ENCODE peak calls at places on chromosomes 2 and 18, in seven cellular contexts. F, M, G, E, D, X and C are unnamed samples.

GRCh38 chr18:74562775-74563174 is 28.5 kb downstream of the CNDP1 start:
- DNase-seq in F (no peak), M (no peak), G (no peak), X (no peak), D (no peak), E (no peak), C (no peak)

GRCh38 chr18:67553471-67553870 is 37.0 kb upstream of the DSEL start:
- DNase-seq in X (no peak), G (no peak), M (no peak), E (no peak), F (no peak), D (no peak), C (no peak)

GRCh38 chr2:39266139-39266805 is 22.5 kb upstream of the CDKL4 start:
- DNase-seq in E (peak; percentile 53), M (no peak), G (no peak), X (no peak), D (no peak), F (no peak), C (no peak)

GRCh38 chr2:43758738-43759137 is 15.1 kb upstream of the DYNC2LI1 start:
- DNase-seq in M (no peak), D (no peak), E (no peak), X (no peak), G (no peak), F (no peak), C (no peak)

GRCh38 chr2:188734688-188735087 is 239.5 kb upstream of the COL3A1 start:
- DNase-seq in D (no peak), G (no peak), F (no peak), E (no peak), X (no peak), M (no peak), C (no peak)

GRCh38 chr2:181977661-181978350 is 7.8 kb upstream of the PPP1R1C start:
- DNase-seq in F (no peak), X (no peak), E (no peak), G (no peak), M (no peak), D (no peak), C (no peak)

GRCh38 chr2:54574107-54574859 is 118.2 kb downstream of the SPTBN1 start:
- DNase-seq in D (no peak), F (peak; percentile 61), E (peak; percentile 86), G (no peak), X (peak; percentile 88), M (no peak), C (no peak)

GRCh38 chr2:97784953-97785352 is 71.6 kb downstream of the ZAP70 start:
- DNase-seq in E (no peak), G (no peak), X (no peak), M (no peak), F (no peak), D (no peak), C (no peak)

GRCh38 chr2:126930970-126931590 is 32.4 kb downstream of the TEX51 start:
- DNase-seq in G (no peak), E (no peak), M (peak; percentile 10), X (no peak), F (no peak), D (no peak), C (no peak)

GRCh38 chr2:231820786-231821303 is 34.6 kb downstream of the COPS7B start:
- DNase-seq in F (no peak), G (no peak), X (no peak), D (no peak), E (no peak), M (no peak), C (no peak)

GRCh38 chr2:152322222-152322621 is 12.8 kb upstream of the FMNL2 start:
- DNase-seq in M (no peak), D (no peak), F (no peak), G (no peak), X (no peak), E (no peak), C (no peak)

GRCh38 chr2:158618859-158619490 is 162.2 kb downstream of the PKP4 start:
- DNase-seq in G (no peak), M (no peak), D (no peak), F (no peak), E (no peak), X (peak; percentile 32), C (no peak)

GRCh38 chr2:128363991-128364390 is 45.3 kb upstream of the HS6ST1 start:
- DNase-seq in D (peak; percentile 64), E (no peak), G (no peak), M (no peak), F (no peak), X (no peak), C (no peak)

GRCh38 chr2:205929445-205930027 is 156.4 kb downstream of the INO80D start:
- DNase-seq in D (no peak), G (no peak), X (peak; percentile 74), M (no peak), F (no peak), E (no peak), C (no peak)
- TF ChIP-seq JUND in D (no peak), G (no peak), X (no peak), M (no peak), F (no peak), E (no peak), C (no peak)

GRCh38 chr2:66434679-66435548 is at the start of gene MEIS1:
- DNase-seq in G (no peak), F (peak; percentile 76), D (peak; percentile 88), X (peak; percentile 91), M (peak; percentile 78), E (no peak), C (peak; percentile 93)
- TF ChIP-seq JUND in G (no peak), F (peak; percentile 91), D (no peak), X (no peak), M (peak; percentile 69), E (peak; percentile 44), C (no peak)

GRCh38 chr18:48138660-48139426 is 208.4 kb upstream of the SMAD2 start:
- DNase-seq in G (no peak), E (no peak), F (no peak), M (no peak), D (no peak), X (no peak), C (no peak)

GRCh38 chr18:48137354-48138208 is 207.1 kb upstream of the SMAD2 start:
- DNase-seq in F (no peak), X (no peak), G (no peak), D (no peak), E (no peak), M (no peak), C (no peak)

GRCh38 chr18:48138211-48138610 is 207.8 kb upstream of the SMAD2 start:
- DNase-seq in M (no peak), E (no peak), X (no peak), G (no peak), D (no peak), F (no peak), C (no peak)

GRCh38 chr18:48140738-48141137 is 210.3 kb upstream of the SMAD2 start:
- DNase-seq in F (no peak), X (no peak), D (no peak), G (no peak), E (no peak), M (no peak), C (no peak)

GRCh38 chr18:48139427-48140347 is 209.2 kb upstream of the SMAD2 start:
- DNase-seq in M (no peak), F (no peak), X (no peak), D (peak; percentile 82), E (no peak), G (no peak), C (peak; percentile 24)
- TF ChIP-seq JUND in M (no peak), F (no peak), X (no peak), D (no peak), E (no peak), G (no peak), C (no peak)

DNA sequence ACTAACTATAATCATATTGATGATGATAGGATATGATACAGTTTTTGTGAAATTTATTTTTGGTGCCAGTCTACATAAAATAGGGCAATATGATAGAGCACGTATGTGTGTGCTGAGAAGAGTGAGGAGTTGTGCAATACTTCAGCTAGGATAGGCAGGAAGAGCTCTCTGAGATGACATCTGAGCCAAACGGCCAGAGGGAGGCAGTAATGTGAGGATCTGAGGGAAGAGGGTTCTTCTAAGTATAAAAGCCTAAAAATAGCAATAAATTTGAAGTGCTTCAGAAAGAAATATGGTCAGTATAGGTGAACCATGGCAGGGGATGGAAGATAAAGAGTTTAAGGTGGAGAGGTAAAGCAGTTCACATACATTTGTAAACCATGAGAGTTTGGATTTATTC is 102.5 kb downstream of the OLA1 start:
- DNase-seq in D (no peak), E (no peak), X (peak; percentile 25), M (no peak), G (no peak), F (no peak), C (no peak)
- TF ChIP-seq JUND in D (no peak), E (no peak), X (no peak), M (no peak), G (no peak), F (no peak), C (no peak)

DNA sequence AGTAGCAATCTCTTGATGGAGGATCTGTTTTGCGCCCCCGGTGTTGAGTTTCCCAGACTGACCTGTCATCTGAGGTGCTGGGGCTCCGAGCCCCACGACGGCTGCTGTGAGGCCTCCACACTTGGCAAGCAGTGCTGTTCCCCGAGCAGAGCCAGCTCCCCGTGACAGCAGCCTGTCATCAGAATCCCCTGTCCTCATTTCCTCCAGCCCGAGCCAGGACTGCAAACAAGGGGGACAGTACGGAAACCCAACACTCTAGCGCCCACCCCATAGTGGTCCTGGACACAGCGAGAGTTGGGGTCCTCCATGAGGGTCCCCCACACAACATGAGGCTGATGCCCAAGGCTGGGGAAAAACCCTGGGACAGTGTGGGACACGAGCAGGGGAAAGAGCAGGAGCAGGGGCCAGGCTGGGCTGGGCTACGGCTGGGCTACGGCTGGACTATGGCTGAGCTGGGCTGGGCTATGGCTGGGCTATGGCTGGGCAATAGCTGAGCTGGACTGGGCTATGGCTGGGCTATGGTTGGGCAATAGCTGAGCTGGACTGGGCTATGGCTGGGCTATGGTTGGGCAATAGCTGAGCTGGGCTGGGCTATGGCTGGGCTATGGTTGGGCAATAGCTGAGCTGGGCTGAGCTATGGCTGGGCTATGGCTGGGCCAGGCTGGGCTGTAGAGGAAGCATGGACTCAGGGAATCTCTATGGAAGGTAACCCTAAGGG is 1.5 kb upstream of the KLHL30 start:
- DNase-seq in X (peak; percentile 41), F (no peak), M (no peak), G (no peak), E (no peak), D (no peak), C (no peak)
- TF ChIP-seq JUND in X (peak; percentile 70), F (no peak), M (no peak), G (no peak), E (no peak), D (no peak), C (no peak)

DNA sequence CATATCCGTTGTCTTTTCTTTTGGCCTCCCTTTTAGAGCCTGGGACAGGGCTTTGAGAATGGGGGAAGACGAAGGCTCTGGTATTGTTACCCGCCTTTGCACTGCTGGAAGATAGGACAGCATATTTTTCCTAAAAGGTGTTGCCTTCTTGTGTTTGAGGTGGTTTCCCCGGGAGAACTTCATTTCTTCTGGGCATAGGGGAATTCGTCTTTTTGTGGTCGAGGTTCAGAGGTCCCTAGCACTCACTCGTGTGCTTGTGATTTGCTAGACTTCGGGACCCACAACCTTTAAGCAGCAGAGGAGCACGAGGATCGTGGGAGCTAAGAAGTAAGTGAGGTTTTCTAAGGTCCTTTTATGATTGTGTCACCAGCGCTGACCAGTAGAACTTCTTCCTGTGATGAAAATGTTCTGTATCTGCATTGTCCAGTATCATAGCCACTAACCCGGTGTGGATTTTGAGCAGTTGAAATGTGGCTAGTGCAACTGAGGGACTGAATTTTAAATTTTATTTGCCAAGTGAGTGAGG is 611 bp downstream of the ZNF512 start:
- DNase-seq in X (no peak), D (no peak), F (peak; percentile 16), G (no peak), M (no peak), E (no peak), C (no peak)
- TF ChIP-seq JUND in X (no peak), D (no peak), F (no peak), G (no peak), M (no peak), E (no peak), C (no peak)